ENCODE peak calls at places on chromosomes 5 and 9, in six cellular contexts. One of them, this sample, is unnamed.

GRCh38 chr9:2120926-2121689 is 106.0 kb downstream of the SMARCA2 start:
- DNase-seq in GM06990: no peak
- DNase-seq in A673: peak
- DNase-seq in fibroblast of lung: peak
- DNase-seq in upper lobe of left lung: no peak
- DNase-seq in HL-60: no peak
- DNase-seq in this sample: no peak

GRCh38 chr5:131229623-131230022 is 34.2 kb upstream of the CDC42SE2 start:
- DNase-seq in GM06990: no peak
- DNase-seq in A673: no peak
- DNase-seq in upper lobe of left lung: no peak
- DNase-seq in fibroblast of lung: no peak
- DNase-seq in HL-60: no peak
- DNase-seq in this sample: no peak

GRCh38 chr9:4491621-4491975 is 1.3 kb downstream of the SLC1A1 start:
- DNase-seq in HL-60: no peak
- DNase-seq in fibroblast of lung: no peak
- DNase-seq in upper lobe of left lung: peak
- DNase-seq in A673: no peak
- DNase-seq in GM06990: no peak
- DNase-seq in this sample: no peak

GRCh38 chr5:68178579-68178978 is 37.0 kb upstream of the PIK3R1 start:
- DNase-seq in A673: no peak
- DNase-seq in HL-60: no peak
- DNase-seq in fibroblast of lung: peak
- DNase-seq in GM06990: no peak
- DNase-seq in upper lobe of left lung: no peak
- DNase-seq in this sample: no peak

GRCh38 chr5:136025900-136026299 is 2.9 kb upstream of the TGFBI start:
- DNase-seq in HL-60: no peak
- DNase-seq in upper lobe of left lung: no peak
- DNase-seq in A673: no peak
- DNase-seq in fibroblast of lung: no peak
- DNase-seq in GM06990: no peak
- DNase-seq in this sample: peak

GRCh38 chr5:161851691-161852299 is 3.9 kb downstream of the GABRA1 start:
- DNase-seq in A673: no peak
- DNase-seq in HL-60: no peak
- DNase-seq in upper lobe of left lung: no peak
- DNase-seq in GM06990: no peak
- DNase-seq in fibroblast of lung: no peak
- DNase-seq in this sample: no peak

GRCh38 chr9:115063058-115063850 is 54.7 kb downstream of the TNC start:
- DNase-seq in fibroblast of lung: peak
- DNase-seq in HL-60: no peak
- DNase-seq in upper lobe of left lung: no peak
- DNase-seq in GM06990: no peak
- DNase-seq in A673: peak
- DNase-seq in this sample: no peak

GRCh38 chr9:8616419-8616818 is 816.8 kb upstream of the DMAC1 start:
- DNase-seq in GM06990: no peak
- DNase-seq in fibroblast of lung: peak
- DNase-seq in HL-60: no peak
- DNase-seq in upper lobe of left lung: no peak
- DNase-seq in A673: no peak
- DNase-seq in this sample: no peak

GRCh38 chr9:93028448-93029006 is 30.0 kb upstream of the SUSD3 start:
- DNase-seq in GM06990: no peak
- DNase-seq in upper lobe of left lung: peak
- DNase-seq in A673: peak
- DNase-seq in HL-60: peak
- DNase-seq in fibroblast of lung: no peak
- DNase-seq in this sample: no peak

GRCh38 chr5:39599721-39600431 is 175.1 kb upstream of the DAB2 start:
- DNase-seq in fibroblast of lung: peak
- DNase-seq in A673: peak
- DNase-seq in upper lobe of left lung: no peak
- DNase-seq in HL-60: peak
- DNase-seq in GM06990: no peak
- DNase-seq in this sample: no peak

GRCh38 chr9:135926402-135927194 is 19.3 kb upstream of the CAMSAP1 start:
- DNase-seq in A673: no peak
- DNase-seq in HL-60: peak
- DNase-seq in fibroblast of lung: peak
- DNase-seq in upper lobe of left lung: peak
- DNase-seq in GM06990: no peak
- DNase-seq in this sample: peak

GRCh38 chr5:57878301-57878722 is 395.7 kb upstream of the ACTBL2 start:
- DNase-seq in HL-60: no peak
- DNase-seq in A673: no peak
- DNase-seq in upper lobe of left lung: no peak
- DNase-seq in fibroblast of lung: peak
- DNase-seq in GM06990: no peak
- DNase-seq in this sample: no peak

GRCh38 chr5:109455598-109456096 is 45.9 kb upstream of the PJA2 start:
- DNase-seq in A673: peak
- DNase-seq in upper lobe of left lung: peak
- DNase-seq in GM06990: peak
- DNase-seq in HL-60: no peak
- DNase-seq in fibroblast of lung: peak
- DNase-seq in this sample: peak

GRCh38 chr5:83430130-83431010 is 41.2 kb upstream of the VCAN start:
- DNase-seq in fibroblast of lung: peak
- DNase-seq in A673: peak
- DNase-seq in HL-60: peak
- DNase-seq in upper lobe of left lung: peak
- DNase-seq in GM06990: no peak
- DNase-seq in this sample: peak

GRCh38 chr5:57302643-57303042 is 128.8 kb downstream of the GPBP1 start:
- DNase-seq in GM06990: no peak
- DNase-seq in upper lobe of left lung: no peak
- DNase-seq in A673: no peak
- DNase-seq in fibroblast of lung: peak
- DNase-seq in HL-60: no peak
- DNase-seq in this sample: no peak

GRCh38 chr5:84436866-84437265 is 52.2 kb upstream of the EDIL3 start:
- DNase-seq in HL-60: no peak
- DNase-seq in fibroblast of lung: peak
- DNase-seq in GM06990: no peak
- DNase-seq in A673: no peak
- DNase-seq in upper lobe of left lung: no peak
- DNase-seq in this sample: no peak

GRCh38 chr9:91395553-91396470 is 27.8 kb downstream of the NFIL3 start:
- DNase-seq in GM06990: peak
- DNase-seq in A673: peak
- DNase-seq in upper lobe of left lung: no peak
- DNase-seq in fibroblast of lung: peak
- DNase-seq in HL-60: no peak
- DNase-seq in this sample: no peak

GRCh38 chr5:73256012-73256411 is 83.0 kb downstream of the TMEM174 start:
- DNase-seq in fibroblast of lung: no peak
- DNase-seq in GM06990: no peak
- DNase-seq in A673: no peak
- DNase-seq in upper lobe of left lung: no peak
- DNase-seq in HL-60: no peak
- DNase-seq in this sample: no peak

GRCh38 chr9:135792268-135793128 is 90.5 kb downstream of the KCNT1 start:
- DNase-seq in GM06990: no peak
- DNase-seq in A673: no peak
- DNase-seq in HL-60: no peak
- DNase-seq in upper lobe of left lung: no peak
- DNase-seq in fibroblast of lung: no peak
- DNase-seq in this sample: no peak

GRCh38 chr5:54834121-54834842 is 151.1 kb downstream of the ESM1 start:
- DNase-seq in upper lobe of left lung: peak
- DNase-seq in fibroblast of lung: no peak
- DNase-seq in A673: no peak
- DNase-seq in HL-60: no peak
- DNase-seq in GM06990: no peak
- DNase-seq in this sample: peak

GRCh38 chr9:130930132-130930803 is 8.8 kb downstream of the FIBCD1 start:
- DNase-seq in HL-60: no peak
- DNase-seq in fibroblast of lung: no peak
- DNase-seq in A673: no peak
- DNase-seq in upper lobe of left lung: no peak
- DNase-seq in GM06990: no peak
- DNase-seq in this sample: no peak

GRCh38 chr9:105355810-105356209 is 92.0 kb upstream of the FSD1L start:
- DNase-seq in A673: no peak
- DNase-seq in fibroblast of lung: peak
- DNase-seq in HL-60: no peak
- DNase-seq in upper lobe of left lung: no peak
- DNase-seq in GM06990: peak
- DNase-seq in this sample: no peak
- TF ChIP-seq CTCF in A673: no peak
- TF ChIP-seq CTCF in fibroblast of lung: no peak
- TF ChIP-seq CTCF in HL-60: no peak
- TF ChIP-seq CTCF in upper lobe of left lung: no peak
- TF ChIP-seq CTCF in GM06990: no peak
- TF ChIP-seq CTCF in this sample: no peak

DNA sequence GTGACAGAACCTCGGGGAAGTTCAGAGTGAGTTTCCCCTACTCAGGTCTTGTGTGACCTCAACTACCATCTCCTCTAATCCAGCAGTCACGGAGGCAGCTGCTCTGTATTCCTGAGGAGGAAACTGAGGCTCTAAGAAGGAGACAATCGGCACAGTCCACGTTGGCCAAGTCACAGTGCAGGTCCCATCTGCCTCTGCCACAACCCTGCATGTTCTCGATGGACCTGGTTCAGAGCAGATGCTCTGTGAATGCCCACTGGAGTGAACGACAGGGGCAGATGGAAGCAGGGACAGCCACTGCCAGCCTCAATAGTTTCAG is 720 bp upstream of the ERGIC1 start:
- DNase-seq in fibroblast of lung: no peak
- DNase-seq in A673: no peak
- DNase-seq in GM06990: no peak
- DNase-seq in HL-60: no peak
- DNase-seq in upper lobe of left lung: no peak
- DNase-seq in this sample: no peak
- H3K4me3 ChIP-seq in fibroblast of lung: no peak
- H3K4me3 ChIP-seq in A673: peak
- H3K4me3 ChIP-seq in GM06990: peak
- H3K4me3 ChIP-seq in HL-60: no peak
- H3K4me3 ChIP-seq in upper lobe of left lung: peak
- H3K4me3 ChIP-seq in this sample: peak

DNA sequence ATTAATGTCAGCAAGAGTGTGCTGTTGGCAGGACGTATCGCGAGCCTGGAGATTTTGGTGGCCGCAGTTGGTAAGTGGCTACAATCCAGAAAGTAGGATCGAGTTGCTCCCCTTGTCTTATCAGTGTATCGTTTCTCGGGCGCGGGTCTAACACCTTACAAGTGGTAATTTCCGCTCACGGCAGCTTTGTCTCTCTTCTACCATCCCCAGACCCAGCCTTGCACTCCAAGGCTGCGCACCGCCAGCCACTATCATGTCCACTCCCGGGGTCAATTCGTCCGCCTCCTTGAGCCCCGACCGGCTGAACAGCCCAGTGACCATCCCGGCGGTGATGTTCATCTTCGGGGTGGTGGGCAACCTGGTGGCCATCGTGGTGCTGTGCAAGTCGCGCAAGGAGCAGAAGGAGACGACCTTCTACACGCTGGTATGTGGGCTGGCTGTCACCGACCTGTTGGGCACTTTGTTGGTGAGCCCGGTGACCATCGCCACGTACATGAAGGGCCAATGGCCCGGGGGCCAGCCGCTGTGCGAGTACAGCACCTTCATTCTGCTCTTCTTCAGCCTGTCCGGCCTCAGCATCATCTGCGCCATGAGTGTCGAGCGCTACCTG is 1.1 kb downstream of the PTGER4 start:
- DNase-seq in A673: peak
- DNase-seq in GM06990: peak
- DNase-seq in HL-60: no peak
- DNase-seq in upper lobe of left lung: peak
- DNase-seq in fibroblast of lung: no peak
- DNase-seq in this sample: peak
- TF ChIP-seq CTCF in A673: peak
- TF ChIP-seq CTCF in GM06990: no peak
- TF ChIP-seq CTCF in HL-60: no peak
- TF ChIP-seq CTCF in upper lobe of left lung: peak
- TF ChIP-seq CTCF in fibroblast of lung: no peak
- TF ChIP-seq CTCF in this sample: no peak

GRCh38 chr9:95045751-95046150 is 271.8 kb downstream of the FANCC start:
- DNase-seq in upper lobe of left lung: no peak
- DNase-seq in HL-60: no peak
- DNase-seq in fibroblast of lung: no peak
- DNase-seq in GM06990: no peak
- DNase-seq in A673: no peak
- DNase-seq in this sample: no peak

GRCh38 chr9:95048225-95049087 is 269.1 kb downstream of the FANCC start:
- DNase-seq in A673: peak
- DNase-seq in fibroblast of lung: peak
- DNase-seq in GM06990: peak
- DNase-seq in HL-60: peak
- DNase-seq in upper lobe of left lung: peak
- DNase-seq in this sample: peak

GRCh38 chr9:95047452-95048224 is 269.9 kb downstream of the FANCC start:
- DNase-seq in GM06990: no peak
- DNase-seq in A673: no peak
- DNase-seq in HL-60: no peak
- DNase-seq in upper lobe of left lung: no peak
- DNase-seq in fibroblast of lung: no peak
- DNase-seq in this sample: no peak

GRCh38 chr9:95053611-95054440 is 263.7 kb downstream of the FANCC start:
- DNase-seq in GM06990: no peak
- DNase-seq in upper lobe of left lung: no peak
- DNase-seq in A673: no peak
- DNase-seq in HL-60: no peak
- DNase-seq in fibroblast of lung: no peak
- DNase-seq in this sample: no peak

GRCh38 chr9:95049761-95050160 is 267.7 kb downstream of the FANCC start:
- DNase-seq in GM06990: no peak
- DNase-seq in fibroblast of lung: no peak
- DNase-seq in upper lobe of left lung: no peak
- DNase-seq in HL-60: no peak
- DNase-seq in A673: no peak
- DNase-seq in this sample: no peak
- H3K4me3 ChIP-seq in GM06990: no peak
- H3K4me3 ChIP-seq in fibroblast of lung: peak
- H3K4me3 ChIP-seq in upper lobe of left lung: peak
- H3K4me3 ChIP-seq in HL-60: no peak
- H3K4me3 ChIP-seq in A673: peak
- H3K4me3 ChIP-seq in this sample: peak

GRCh38 chr5:34007675-34008600 is at the start of gene AMACR:
- DNase-seq in fibroblast of lung: peak
- DNase-seq in A673: peak
- DNase-seq in GM06990: peak
- DNase-seq in HL-60: peak
- DNase-seq in upper lobe of left lung: peak
- DNase-seq in this sample: peak
- TF ChIP-seq CTCF in fibroblast of lung: no peak
- TF ChIP-seq CTCF in A673: no peak
- TF ChIP-seq CTCF in GM06990: no peak
- TF ChIP-seq CTCF in HL-60: no peak
- TF ChIP-seq CTCF in upper lobe of left lung: peak
- TF ChIP-seq CTCF in this sample: no peak

This sample was measured in tibial artery.